ENCODE peak calls at places on chromosomes 5 and 9, in ten cellular contexts. One of them, this sample, is unnamed.

GRCh38 chr9:26813247-26813646 is 79.4 kb downstream of the CAAP1 start:
- DNase-seq in AG09309: no peak
- DNase-seq in substantia nigra: no peak
- DNase-seq in activated CD4-positive, alpha-beta T cell treated with anti-CD3 and anti-CD28 coated beads, Interleukin-2, amount 10 ng/mL, durations not matched to agents 24 days and 14 days: no peak
- DNase-seq in AG10803: peak; percentile 5
- DNase-seq in HS-5: no peak
- DNase-seq in stimulated activated CD4-positive, alpha-beta T cell treated with anti-CD3 and anti-CD28 coated beads, Interleukin-2, amount 100 ng/mL, for 48 hours: no peak
- DNase-seq in heart right ventricle: no peak
- DNase-seq in NCI-H1092 treated with DMSO at 0.1 percent for 48 hours: no peak
- DNase-seq in endothelial cell: no peak
- DNase-seq in this sample: no peak

GRCh38 chr5:40071870-40072269 is 607.8 kb upstream of the PTGER4 start:
- DNase-seq in AG09309: no peak
- DNase-seq in substantia nigra: no peak
- DNase-seq in activated CD4-positive, alpha-beta T cell treated with anti-CD3 and anti-CD28 coated beads, Interleukin-2, amount 10 ng/mL, durations not matched to agents 24 days and 14 days: no peak
- DNase-seq in AG10803: peak; percentile 6
- DNase-seq in HS-5: no peak
- DNase-seq in stimulated activated CD4-positive, alpha-beta T cell treated with anti-CD3 and anti-CD28 coated beads, Interleukin-2, amount 100 ng/mL, for 48 hours: no peak
- DNase-seq in heart right ventricle: no peak
- DNase-seq in NCI-H1092 treated with DMSO at 0.1 percent for 48 hours: no peak
- DNase-seq in endothelial cell: no peak
- DNase-seq in this sample: no peak

GRCh38 chr9:124709291-124709690 is 61.8 kb downstream of the NR6A1 start:
- DNase-seq in AG09309: no peak
- DNase-seq in substantia nigra: no peak
- DNase-seq in activated CD4-positive, alpha-beta T cell treated with anti-CD3 and anti-CD28 coated beads, Interleukin-2, amount 10 ng/mL, durations not matched to agents 24 days and 14 days: peak; percentile 40
- DNase-seq in AG10803: no peak
- DNase-seq in HS-5: no peak
- DNase-seq in stimulated activated CD4-positive, alpha-beta T cell treated with anti-CD3 and anti-CD28 coated beads, Interleukin-2, amount 100 ng/mL, for 48 hours: no peak
- DNase-seq in heart right ventricle: no peak
- DNase-seq in NCI-H1092 treated with DMSO at 0.1 percent for 48 hours: no peak
- DNase-seq in endothelial cell: no peak
- DNase-seq in this sample: no peak

GRCh38 chr5:42894057-42894456 is 82.4 kb upstream of the SELENOP start:
- DNase-seq in AG09309: no peak
- DNase-seq in substantia nigra: no peak
- DNase-seq in activated CD4-positive, alpha-beta T cell treated with anti-CD3 and anti-CD28 coated beads, Interleukin-2, amount 10 ng/mL, durations not matched to agents 24 days and 14 days: no peak
- DNase-seq in AG10803: peak; percentile 4
- DNase-seq in HS-5: no peak
- DNase-seq in stimulated activated CD4-positive, alpha-beta T cell treated with anti-CD3 and anti-CD28 coated beads, Interleukin-2, amount 100 ng/mL, for 48 hours: no peak
- DNase-seq in heart right ventricle: peak; percentile 27
- DNase-seq in NCI-H1092 treated with DMSO at 0.1 percent for 48 hours: no peak
- DNase-seq in endothelial cell: peak; percentile 41
- DNase-seq in this sample: no peak

GRCh38 chr9:95732803-95733686 is 142.4 kb upstream of the ERCC6L2 start:
- DNase-seq in AG09309: no peak
- DNase-seq in substantia nigra: no peak
- DNase-seq in activated CD4-positive, alpha-beta T cell treated with anti-CD3 and anti-CD28 coated beads, Interleukin-2, amount 10 ng/mL, durations not matched to agents 24 days and 14 days: no peak
- DNase-seq in AG10803: no peak
- DNase-seq in HS-5: no peak
- DNase-seq in stimulated activated CD4-positive, alpha-beta T cell treated with anti-CD3 and anti-CD28 coated beads, Interleukin-2, amount 100 ng/mL, for 48 hours: no peak
- DNase-seq in heart right ventricle: no peak
- DNase-seq in NCI-H1092 treated with DMSO at 0.1 percent for 48 hours: no peak
- DNase-seq in endothelial cell: no peak
- DNase-seq in this sample: no peak

GRCh38 chr9:22813520-22813919 is 366.9 kb downstream of the DMRTA1 start:
- DNase-seq in AG09309: no peak
- DNase-seq in substantia nigra: no peak
- DNase-seq in activated CD4-positive, alpha-beta T cell treated with anti-CD3 and anti-CD28 coated beads, Interleukin-2, amount 10 ng/mL, durations not matched to agents 24 days and 14 days: no peak
- DNase-seq in AG10803: peak; percentile 43
- DNase-seq in HS-5: no peak
- DNase-seq in stimulated activated CD4-positive, alpha-beta T cell treated with anti-CD3 and anti-CD28 coated beads, Interleukin-2, amount 100 ng/mL, for 48 hours: no peak
- DNase-seq in heart right ventricle: no peak
- DNase-seq in NCI-H1092 treated with DMSO at 0.1 percent for 48 hours: peak; percentile 53
- DNase-seq in endothelial cell: no peak
- DNase-seq in this sample: no peak

GRCh38 chr9:88458716-88459115 is 70.5 kb downstream of the SPIN1 start:
- DNase-seq in AG09309: peak; percentile 85
- DNase-seq in substantia nigra: no peak
- DNase-seq in activated CD4-positive, alpha-beta T cell treated with anti-CD3 and anti-CD28 coated beads, Interleukin-2, amount 10 ng/mL, durations not matched to agents 24 days and 14 days: no peak
- DNase-seq in AG10803: peak; percentile 97
- DNase-seq in HS-5: no peak
- DNase-seq in stimulated activated CD4-positive, alpha-beta T cell treated with anti-CD3 and anti-CD28 coated beads, Interleukin-2, amount 100 ng/mL, for 48 hours: no peak
- DNase-seq in heart right ventricle: no peak
- DNase-seq in NCI-H1092 treated with DMSO at 0.1 percent for 48 hours: no peak
- DNase-seq in endothelial cell: no peak
- DNase-seq in this sample: no peak

GRCh38 chr5:146662229-146662628 is 146.2 kb upstream of the GPR151 start:
- DNase-seq in AG09309: no peak
- DNase-seq in substantia nigra: no peak
- DNase-seq in activated CD4-positive, alpha-beta T cell treated with anti-CD3 and anti-CD28 coated beads, Interleukin-2, amount 10 ng/mL, durations not matched to agents 24 days and 14 days: peak; percentile 78
- DNase-seq in AG10803: peak; percentile 7
- DNase-seq in HS-5: no peak
- DNase-seq in stimulated activated CD4-positive, alpha-beta T cell treated with anti-CD3 and anti-CD28 coated beads, Interleukin-2, amount 100 ng/mL, for 48 hours: no peak
- DNase-seq in heart right ventricle: no peak
- DNase-seq in NCI-H1092 treated with DMSO at 0.1 percent for 48 hours: no peak
- DNase-seq in endothelial cell: no peak
- DNase-seq in this sample: no peak

GRCh38 chr5:175344331-175345200 is 99.4 kb downstream of the DRD1 start:
- DNase-seq in AG09309: peak; percentile 80
- DNase-seq in substantia nigra: no peak
- DNase-seq in activated CD4-positive, alpha-beta T cell treated with anti-CD3 and anti-CD28 coated beads, Interleukin-2, amount 10 ng/mL, durations not matched to agents 24 days and 14 days: no peak
- DNase-seq in AG10803: peak; percentile 4
- DNase-seq in HS-5: peak; percentile 16
- DNase-seq in stimulated activated CD4-positive, alpha-beta T cell treated with anti-CD3 and anti-CD28 coated beads, Interleukin-2, amount 100 ng/mL, for 48 hours: no peak
- DNase-seq in heart right ventricle: no peak
- DNase-seq in NCI-H1092 treated with DMSO at 0.1 percent for 48 hours: no peak
- DNase-seq in endothelial cell: no peak
- DNase-seq in this sample: no peak

GRCh38 chr5:17203329-17204132 is 13.9 kb upstream of the BASP1 start:
- DNase-seq in AG09309: no peak
- DNase-seq in substantia nigra: no peak
- DNase-seq in activated CD4-positive, alpha-beta T cell treated with anti-CD3 and anti-CD28 coated beads, Interleukin-2, amount 10 ng/mL, durations not matched to agents 24 days and 14 days: peak; percentile 72
- DNase-seq in AG10803: peak; percentile 83
- DNase-seq in HS-5: no peak
- DNase-seq in stimulated activated CD4-positive, alpha-beta T cell treated with anti-CD3 and anti-CD28 coated beads, Interleukin-2, amount 100 ng/mL, for 48 hours: no peak
- DNase-seq in heart right ventricle: no peak
- DNase-seq in NCI-H1092 treated with DMSO at 0.1 percent for 48 hours: peak; percentile 41
- DNase-seq in endothelial cell: peak; percentile 14
- DNase-seq in this sample: peak; percentile 64

GRCh38 chr5:114450516-114450909 is 88.6 kb downstream of the KCNN2 start:
- DNase-seq in AG09309: no peak
- DNase-seq in substantia nigra: no peak
- DNase-seq in activated CD4-positive, alpha-beta T cell treated with anti-CD3 and anti-CD28 coated beads, Interleukin-2, amount 10 ng/mL, durations not matched to agents 24 days and 14 days: no peak
- DNase-seq in AG10803: peak; percentile 17
- DNase-seq in HS-5: no peak
- DNase-seq in stimulated activated CD4-positive, alpha-beta T cell treated with anti-CD3 and anti-CD28 coated beads, Interleukin-2, amount 100 ng/mL, for 48 hours: no peak
- DNase-seq in heart right ventricle: no peak
- DNase-seq in NCI-H1092 treated with DMSO at 0.1 percent for 48 hours: no peak
- DNase-seq in endothelial cell: no peak
- DNase-seq in this sample: no peak

GRCh38 chr5:41009228-41009627 is 61.9 kb downstream of the MROH2B start:
- DNase-seq in AG09309: no peak
- DNase-seq in substantia nigra: no peak
- DNase-seq in activated CD4-positive, alpha-beta T cell treated with anti-CD3 and anti-CD28 coated beads, Interleukin-2, amount 10 ng/mL, durations not matched to agents 24 days and 14 days: no peak
- DNase-seq in AG10803: no peak
- DNase-seq in HS-5: peak; percentile 69
- DNase-seq in stimulated activated CD4-positive, alpha-beta T cell treated with anti-CD3 and anti-CD28 coated beads, Interleukin-2, amount 100 ng/mL, for 48 hours: no peak
- DNase-seq in heart right ventricle: no peak
- DNase-seq in NCI-H1092 treated with DMSO at 0.1 percent for 48 hours: no peak
- DNase-seq in endothelial cell: no peak
- DNase-seq in this sample: no peak

GRCh38 chr5:147669113-147669869 is 113.2 kb downstream of the JAKMIP2 start:
- DNase-seq in AG09309: no peak
- DNase-seq in substantia nigra: peak; percentile 19
- DNase-seq in activated CD4-positive, alpha-beta T cell treated with anti-CD3 and anti-CD28 coated beads, Interleukin-2, amount 10 ng/mL, durations not matched to agents 24 days and 14 days: no peak
- DNase-seq in AG10803: no peak
- DNase-seq in HS-5: no peak
- DNase-seq in stimulated activated CD4-positive, alpha-beta T cell treated with anti-CD3 and anti-CD28 coated beads, Interleukin-2, amount 100 ng/mL, for 48 hours: no peak
- DNase-seq in heart right ventricle: no peak
- DNase-seq in NCI-H1092 treated with DMSO at 0.1 percent for 48 hours: peak; percentile 50
- DNase-seq in endothelial cell: no peak
- DNase-seq in this sample: no peak

GRCh38 chr5:34854459-34855174 is 15.7 kb downstream of the TTC23L start:
- DNase-seq in AG09309: no peak
- DNase-seq in substantia nigra: no peak
- DNase-seq in activated CD4-positive, alpha-beta T cell treated with anti-CD3 and anti-CD28 coated beads, Interleukin-2, amount 10 ng/mL, durations not matched to agents 24 days and 14 days: no peak
- DNase-seq in AG10803: no peak
- DNase-seq in HS-5: no peak
- DNase-seq in stimulated activated CD4-positive, alpha-beta T cell treated with anti-CD3 and anti-CD28 coated beads, Interleukin-2, amount 100 ng/mL, for 48 hours: no peak
- DNase-seq in heart right ventricle: no peak
- DNase-seq in NCI-H1092 treated with DMSO at 0.1 percent for 48 hours: peak; percentile 94
- DNase-seq in endothelial cell: no peak
- DNase-seq in this sample: no peak

GRCh38 chr9:21853414-21853813 is 51.0 kb downstream of the MTAP start:
- DNase-seq in AG09309: no peak
- DNase-seq in substantia nigra: no peak
- DNase-seq in activated CD4-positive, alpha-beta T cell treated with anti-CD3 and anti-CD28 coated beads, Interleukin-2, amount 10 ng/mL, durations not matched to agents 24 days and 14 days: no peak
- DNase-seq in AG10803: no peak
- DNase-seq in HS-5: no peak
- DNase-seq in stimulated activated CD4-positive, alpha-beta T cell treated with anti-CD3 and anti-CD28 coated beads, Interleukin-2, amount 100 ng/mL, for 48 hours: no peak
- DNase-seq in heart right ventricle: no peak
- DNase-seq in NCI-H1092 treated with DMSO at 0.1 percent for 48 hours: no peak
- DNase-seq in endothelial cell: no peak
- DNase-seq in this sample: no peak

GRCh38 chr9:133981958-133982681 is 10.0 kb downstream of the VAV2 start:
- DNase-seq in AG09309: no peak
- DNase-seq in substantia nigra: no peak
- DNase-seq in activated CD4-positive, alpha-beta T cell treated with anti-CD3 and anti-CD28 coated beads, Interleukin-2, amount 10 ng/mL, durations not matched to agents 24 days and 14 days: no peak
- DNase-seq in AG10803: no peak
- DNase-seq in HS-5: no peak
- DNase-seq in stimulated activated CD4-positive, alpha-beta T cell treated with anti-CD3 and anti-CD28 coated beads, Interleukin-2, amount 100 ng/mL, for 48 hours: no peak
- DNase-seq in heart right ventricle: no peak
- DNase-seq in NCI-H1092 treated with DMSO at 0.1 percent for 48 hours: no peak
- DNase-seq in endothelial cell: no peak
- DNase-seq in this sample: no peak

GRCh38 chr5:55231476-55232193 is 1.8 kb downstream of the CCNO start:
- DNase-seq in AG09309: no peak
- DNase-seq in substantia nigra: no peak
- DNase-seq in activated CD4-positive, alpha-beta T cell treated with anti-CD3 and anti-CD28 coated beads, Interleukin-2, amount 10 ng/mL, durations not matched to agents 24 days and 14 days: peak; percentile 77
- DNase-seq in AG10803: no peak
- DNase-seq in HS-5: no peak
- DNase-seq in stimulated activated CD4-positive, alpha-beta T cell treated with anti-CD3 and anti-CD28 coated beads, Interleukin-2, amount 100 ng/mL, for 48 hours: no peak
- DNase-seq in heart right ventricle: no peak
- DNase-seq in NCI-H1092 treated with DMSO at 0.1 percent for 48 hours: peak; percentile 19
- DNase-seq in endothelial cell: peak; percentile 40
- DNase-seq in this sample: no peak

GRCh38 chr9:106886111-106887046 is 23.4 kb downstream of the ZNF462 start:
- DNase-seq in AG09309: no peak
- DNase-seq in substantia nigra: no peak
- DNase-seq in activated CD4-positive, alpha-beta T cell treated with anti-CD3 and anti-CD28 coated beads, Interleukin-2, amount 10 ng/mL, durations not matched to agents 24 days and 14 days: no peak
- DNase-seq in AG10803: no peak
- DNase-seq in HS-5: no peak
- DNase-seq in stimulated activated CD4-positive, alpha-beta T cell treated with anti-CD3 and anti-CD28 coated beads, Interleukin-2, amount 100 ng/mL, for 48 hours: no peak
- DNase-seq in heart right ventricle: no peak
- DNase-seq in NCI-H1092 treated with DMSO at 0.1 percent for 48 hours: no peak
- DNase-seq in endothelial cell: no peak
- DNase-seq in this sample: no peak

GRCh38 chr5:175025046-175025445 is 300.7 kb downstream of the MSX2 start:
- DNase-seq in AG09309: no peak
- DNase-seq in substantia nigra: no peak
- DNase-seq in activated CD4-positive, alpha-beta T cell treated with anti-CD3 and anti-CD28 coated beads, Interleukin-2, amount 10 ng/mL, durations not matched to agents 24 days and 14 days: no peak
- DNase-seq in AG10803: no peak
- DNase-seq in HS-5: no peak
- DNase-seq in stimulated activated CD4-positive, alpha-beta T cell treated with anti-CD3 and anti-CD28 coated beads, Interleukin-2, amount 100 ng/mL, for 48 hours: no peak
- DNase-seq in heart right ventricle: no peak
- DNase-seq in NCI-H1092 treated with DMSO at 0.1 percent for 48 hours: no peak
- DNase-seq in endothelial cell: no peak
- DNase-seq in this sample: no peak

GRCh38 chr5:154220625-154221024 is 30.1 kb downstream of the GALNT10 start:
- DNase-seq in AG09309: no peak
- DNase-seq in substantia nigra: no peak
- DNase-seq in activated CD4-positive, alpha-beta T cell treated with anti-CD3 and anti-CD28 coated beads, Interleukin-2, amount 10 ng/mL, durations not matched to agents 24 days and 14 days: no peak
- DNase-seq in AG10803: peak; percentile 77
- DNase-seq in HS-5: peak; percentile 69
- DNase-seq in stimulated activated CD4-positive, alpha-beta T cell treated with anti-CD3 and anti-CD28 coated beads, Interleukin-2, amount 100 ng/mL, for 48 hours: no peak
- DNase-seq in heart right ventricle: no peak
- DNase-seq in NCI-H1092 treated with DMSO at 0.1 percent for 48 hours: no peak
- DNase-seq in endothelial cell: no peak
- DNase-seq in this sample: no peak

GRCh38 chr5:172439785-172440480 is 14.4 kb downstream of the SH3PXD2B start:
- DNase-seq in AG09309: no peak
- DNase-seq in substantia nigra: peak; percentile 58
- DNase-seq in activated CD4-positive, alpha-beta T cell treated with anti-CD3 and anti-CD28 coated beads, Interleukin-2, amount 10 ng/mL, durations not matched to agents 24 days and 14 days: no peak
- DNase-seq in AG10803: peak; percentile 62
- DNase-seq in HS-5: no peak
- DNase-seq in stimulated activated CD4-positive, alpha-beta T cell treated with anti-CD3 and anti-CD28 coated beads, Interleukin-2, amount 100 ng/mL, for 48 hours: no peak
- DNase-seq in heart right ventricle: no peak
- DNase-seq in NCI-H1092 treated with DMSO at 0.1 percent for 48 hours: no peak
- DNase-seq in endothelial cell: no peak
- DNase-seq in this sample: no peak